ENCODE peak calls at places on chromosome 2, in eight cellular contexts. V is naive thymus-derived CD4-positive, alpha-beta T cell; S is stimulated activated CD4-positive, alpha-beta T cell treated with anti-CD3 and anti-CD28 coated beads, Interleukin-2, amount 100 ng/mL, for 24 hours; L is SHP77; C is HFFc6; G is activated T-cell treated with anti-CD3 and anti-CD28 coated beads for 48 hours; O is T-helper 2 cell; P is astrocyte of the spinal cord. J is an unnamed sample.

GRCh38 chr2:71243548-71244301 is 16.8 kb upstream of the PAIP2B start:
- DNase-seq in L (no peak), C (no peak), P (no peak), G (no peak), V (no peak), S (no peak), O (no peak), J (no peak)

GRCh38 chr2:9191044-9191481 is 15.5 kb upstream of the ASAP2 start:
- DNase-seq in V (no peak), L (peak; percentile 34), O (no peak), S (no peak), C (peak; percentile 97), P (peak; percentile 93), G (no peak), J (no peak)

GRCh38 chr2:39416172-39416571 is 20.9 kb downstream of the MAP4K3 start:
- DNase-seq in L (no peak), O (no peak), G (no peak), P (peak; percentile 28), C (no peak), V (no peak), S (no peak), J (no peak)

GRCh38 chr2:106546376-106546990 is 59.3 kb downstream of the CD8B2 start:
- DNase-seq in S (no peak), C (no peak), L (no peak), G (no peak), O (no peak), P (no peak), V (no peak), J (no peak)

GRCh38 chr2:28062867-28063266 is 172.3 kb downstream of the BABAM2 start:
- DNase-seq in G (no peak), V (no peak), O (no peak), P (no peak), C (no peak), S (no peak), L (no peak), J (no peak)

GRCh38 chr2:96924775-96925747 is 55.2 kb upstream of the SEMA4C start:
- DNase-seq in S (peak; percentile 25), G (no peak), V (peak; percentile 50), L (no peak), O (peak; percentile 24), C (no peak), P (no peak), J (peak; percentile 21)

GRCh38 chr2:69154031-69154430 is 141.1 kb downstream of the ANTXR1 start:
- DNase-seq in O (no peak), V (no peak), C (no peak), L (no peak), G (no peak), S (no peak), P (peak; percentile 62), J (no peak)

GRCh38 chr2:117832905-117833613 is 18.6 kb downstream of the DDX18 start:
- DNase-seq in S (no peak), O (no peak), C (peak; percentile 39), V (no peak), G (no peak), P (peak; percentile 38), L (no peak), J (no peak)

GRCh38 chr2:65661980-65662653 is 229.7 kb upstream of the SPRED2 start:
- DNase-seq in O (no peak), L (no peak), V (no peak), P (no peak), G (no peak), S (no peak), C (no peak), J (no peak)

GRCh38 chr2:42566837-42567251 is 1.6 kb upstream of the MTA3 start:
- DNase-seq in O (no peak), V (no peak), P (no peak), L (no peak), S (no peak), C (no peak), G (no peak), J (no peak)

GRCh38 chr2:135066710-135067109 is 14.6 kb downstream of the RAB3GAP1 start:
- DNase-seq in P (no peak), S (no peak), G (no peak), O (no peak), C (peak; percentile 61), L (no peak), V (no peak), J (no peak)

GRCh38 chr2:69616755-69617154 is 26.8 kb downstream of the AAK1 start:
- DNase-seq in O (peak; percentile 51), P (no peak), L (no peak), S (no peak), V (no peak), G (peak; percentile 25), C (no peak), J (no peak)

GRCh38 chr2:166384774-166385173 is 9.0 kb upstream of the SCN9A start:
- DNase-seq in G (no peak), C (peak; percentile 45), V (no peak), L (no peak), O (no peak), P (peak; percentile 46), S (no peak), J (no peak)

GRCh38 chr2:35787302-35788031 is 568.1 kb upstream of the CRIM1 start:
- DNase-seq in P (no peak), S (no peak), V (no peak), G (no peak), L (no peak), C (no peak), O (no peak), J (no peak)

GRCh38 chr2:220163486-220163885 is 536.1 kb downstream of the SLC4A3 start:
- DNase-seq in C (peak; percentile 18), S (no peak), O (no peak), P (no peak), L (no peak), G (no peak), V (no peak), J (no peak)

GRCh38 chr2:32900246-32901000 is 46.3 kb upstream of the LTBP1 start:
- DNase-seq in S (no peak), V (no peak), G (no peak), P (no peak), C (no peak), O (no peak), L (no peak), J (no peak)

GRCh38 chr2:153588408-153588807 is 109.8 kb upstream of the RPRM start:
- DNase-seq in S (no peak), O (no peak), V (no peak), G (no peak), C (no peak), L (no peak), P (no peak), J (no peak)

GRCh38 chr2:10449838-10450691 is 1.9 kb upstream of the ODC1 start:
- DNase-seq in V (no peak), G (no peak), L (peak; percentile 66), C (no peak), P (no peak), O (no peak), S (no peak), J (no peak)

GRCh38 chr2:127515383-127515915 is 10.8 kb downstream of the IWS1 start:
- DNase-seq in L (no peak), S (no peak), V (no peak), G (no peak), O (no peak), C (no peak), P (no peak), J (no peak)

GRCh38 chr2:122863516-122863915 is 1108.1 kb downstream of the TSN start:
- DNase-seq in P (no peak), L (no peak), G (no peak), C (no peak), V (no peak), O (no peak), S (no peak), J (no peak)

GRCh38 chr2:237182422-237183123 is 96.9 kb downstream of the COPS8 start:
- DNase-seq in V (no peak), O (no peak), P (no peak), S (no peak), C (peak; percentile 32), L (no peak), G (no peak), J (no peak)

GRCh38 chr2:215826376-215826775 is 187.0 kb downstream of the MREG start:
- DNase-seq in S (no peak), L (no peak), P (no peak), O (no peak), V (no peak), G (no peak), C (no peak), J (no peak)

GRCh38 chr2:47239119-47239969 is 84.2 kb upstream of the STPG4 start:
- DNase-seq in V (no peak), S (no peak), L (no peak), C (no peak), P (no peak), G (no peak), O (no peak), J (no peak)

GRCh38 chr2:88450925-88451575 is 1.4 kb downstream of the FOXI3 start:
- DNase-seq in L (no peak), O (no peak), C (no peak), V (no peak), S (no peak), P (no peak), G (no peak), J (no peak)

GRCh38 chr2:108182489-108182888 is 57.3 kb upstream of the SULT1C3 start:
- DNase-seq in S (no peak), V (no peak), O (no peak), P (no peak), L (peak; percentile 73), C (peak; percentile 20), G (no peak), J (no peak)

GRCh38 chr2:144704696-144705095 is 184.8 kb upstream of the ZEB2 start:
- DNase-seq in C (no peak), O (no peak), L (no peak), V (no peak), S (no peak), P (no peak), G (no peak), J (no peak)

GRCh38 chr2:153416071-153416470 is 62.5 kb downstream of the RPRM start:
- DNase-seq in L (no peak), G (no peak), V (no peak), C (no peak), S (no peak), O (no peak), P (peak; percentile 6), J (no peak)

GRCh38 chr2:149800624-149801220 is 213.1 kb upstream of the MMADHC start:
- DNase-seq in G (no peak), S (no peak), P (no peak), L (no peak), V (no peak), C (no peak), O (no peak), J (no peak)

GRCh38 chr2:180653481-180653880 is 326.9 kb upstream of the UBE2E3 start:
- DNase-seq in V (no peak), S (no peak), L (no peak), C (no peak), G (no peak), P (no peak), O (no peak), J (no peak)

J was measured in stimulated activated naive CD4-positive, alpha-beta T cell.